ENCODE peak calls at places on chromosomes 2 and 18, in four cellular contexts. S, M, Y and X are unnamed samples.

GRCh38 chr18:58314284-58314683 is 270.3 kb downstream of the NEDD4L start:
- DNase-seq in S (peak; percentile 86), M (no peak), Y (peak; percentile 36), X (no peak)

GRCh38 chr18:11951390-11951851 is 29.9 kb upstream of the IMPA2 start:
- DNase-seq in S (no peak), M (no peak), Y (no peak), X (no peak)

GRCh38 chr2:102065675-102066252 is 74.0 kb downstream of the IL1R2 start:
- DNase-seq in S (peak; percentile 63), M (peak; percentile 74), Y (no peak), X (no peak)

GRCh38 chr2:16620590-16620989 is 45.0 kb downstream of the CYRIA start:
- DNase-seq in S (peak; percentile 8), M (no peak), Y (no peak), X (no peak)

GRCh38 chr2:37877457-37878315 is 47.4 kb upstream of the RMDN2 start:
- DNase-seq in S (peak; percentile 86), M (no peak), Y (peak; percentile 73), X (peak; percentile 63)

GRCh38 chr18:45691816-45692179 is 32.2 kb upstream of the SLC14A1 start:
- DNase-seq in S (no peak), M (no peak), Y (no peak), X (no peak)

GRCh38 chr2:159130302-159130701 is 156.2 kb downstream of the WDSUB1 start:
- DNase-seq in S (no peak), M (no peak), Y (no peak), X (no peak)

GRCh38 chr2:128530025-128530573 is 211.4 kb upstream of the HS6ST1 start:
- DNase-seq in S (no peak), M (no peak), Y (no peak), X (no peak)

GRCh38 chr2:206616141-206616540 is 26.1 kb upstream of the FAM237A start:
- DNase-seq in S (peak; percentile 94), M (no peak), Y (no peak), X (no peak)

GRCh38 chr2:151264157-151264835 is 2.6 kb upstream of the RBM43 start:
- DNase-seq in S (no peak), M (no peak), Y (no peak), X (no peak)

GRCh38 chr2:10005461-10005860 is 37.9 kb upstream of the KLF11 start:
- DNase-seq in S (no peak), M (no peak), Y (no peak), X (no peak)

GRCh38 chr2:178530128-178530527 is 49.9 kb downstream of the PLEKHA3 start:
- DNase-seq in S (no peak), M (no peak), Y (no peak), X (no peak)

GRCh38 chr2:238594796-238595749 is 168.3 kb downstream of the ASB1 start:
- DNase-seq in S (no peak), M (no peak), Y (no peak), X (no peak)

GRCh38 chr2:137525644-137526190 is 438.6 kb upstream of the HNMT start:
- DNase-seq in S (no peak), M (no peak), Y (no peak), X (no peak)

GRCh38 chr2:96636772-96637171 is 1.3 kb downstream of the KANSL3 start:
- DNase-seq in S (peak; percentile 16), M (no peak), Y (peak; percentile 44), X (no peak)

GRCh38 chr2:40450066-40450841 is 1.6 kb downstream of the SLC8A1 start:
- DNase-seq in S (peak; percentile 14), M (no peak), Y (peak; percentile 25), X (peak; percentile 33)

GRCh38 chr2:222655406-222655747 is 515 bp downstream of the FARSB start:
- DNase-seq in S (peak; percentile 13), M (no peak), Y (no peak), X (no peak)

GRCh38 chr2:68774569-68775271 is 40.1 kb downstream of the ARHGAP25 start:
- DNase-seq in S (no peak), M (no peak), Y (peak; percentile 77), X (peak; percentile 81)

GRCh38 chr2:68771211-68771721 is 36.7 kb downstream of the ARHGAP25 start:
- DNase-seq in S (no peak), M (no peak), Y (peak; percentile 66), X (no peak)

GRCh38 chr2:68772109-68772508 is 37.5 kb downstream of the ARHGAP25 start:
- DNase-seq in S (no peak), M (no peak), Y (no peak), X (no peak)

GRCh38 chr2:68776124-68776523 is 41.5 kb downstream of the ARHGAP25 start:
- DNase-seq in S (no peak), M (no peak), Y (no peak), X (peak; percentile 35)

GRCh38 chr2:68775272-68775847 is 40.7 kb downstream of the ARHGAP25 start:
- DNase-seq in S (no peak), M (no peak), Y (no peak), X (peak; percentile 24)
- H3K4me3 ChIP-seq in S (no peak overlapping the region), M (no peak overlapping the region), Y (no peak overlapping the region), X (peak overlapping the region; percentile 75)

GRCh38 chr2:111123751-111124150 is 3.0 kb downstream of the BCL2L11 start:
- DNase-seq in S (no peak), M (no peak), Y (no peak), X (no peak)
- H3K4me3 ChIP-seq in S (peak overlapping the region; percentile 91), M (no peak overlapping the region), Y (no peak overlapping the region), X (peak overlapping the region; percentile 88)

GRCh38 chr2:172084484-172084733 is 898 bp upstream of the DLX1 start:
- DNase-seq in S (peak; percentile 62), M (no peak), Y (no peak), X (no peak)

GRCh38 chr2:172082105-172082943 is 3.0 kb upstream of the DLX1 start:
- DNase-seq in S (no peak), M (no peak), Y (no peak), X (no peak)

GRCh38 chr2:172083725-172084483 is 1.4 kb upstream of the DLX1 start:
- DNase-seq in S (no peak), M (no peak), Y (peak; percentile 17), X (no peak)

GRCh38 chr2:172081248-172082022 is 3.9 kb upstream of the DLX1 start:
- DNase-seq in S (no peak), M (no peak), Y (no peak), X (no peak)

GRCh38 chr2:172082944-172083718 is 2.2 kb upstream of the DLX1 start:
- DNase-seq in S (no peak), M (peak; percentile 63), Y (peak; percentile 10), X (no peak)
- H3K4me3 ChIP-seq in S (no peak overlapping the region), M (no peak overlapping the region), Y (no peak overlapping the region), X (peak overlapping the region; percentile 75)

GRCh38 chr2:187213788-187214187 is 234.3 kb downstream of the CALCRL start:
- DNase-seq in S (no peak), M (no peak), Y (peak; percentile 19), X (no peak)

GRCh38 chr2:187210726-187211125 is 237.3 kb downstream of the CALCRL start:
- DNase-seq in S (no peak), M (no peak), Y (no peak), X (no peak)

GRCh38 chr2:187206071-187206470 is 242.0 kb downstream of the CALCRL start:
- DNase-seq in S (peak; percentile 5), M (no peak), Y (peak; percentile 89), X (no peak)

DNA sequence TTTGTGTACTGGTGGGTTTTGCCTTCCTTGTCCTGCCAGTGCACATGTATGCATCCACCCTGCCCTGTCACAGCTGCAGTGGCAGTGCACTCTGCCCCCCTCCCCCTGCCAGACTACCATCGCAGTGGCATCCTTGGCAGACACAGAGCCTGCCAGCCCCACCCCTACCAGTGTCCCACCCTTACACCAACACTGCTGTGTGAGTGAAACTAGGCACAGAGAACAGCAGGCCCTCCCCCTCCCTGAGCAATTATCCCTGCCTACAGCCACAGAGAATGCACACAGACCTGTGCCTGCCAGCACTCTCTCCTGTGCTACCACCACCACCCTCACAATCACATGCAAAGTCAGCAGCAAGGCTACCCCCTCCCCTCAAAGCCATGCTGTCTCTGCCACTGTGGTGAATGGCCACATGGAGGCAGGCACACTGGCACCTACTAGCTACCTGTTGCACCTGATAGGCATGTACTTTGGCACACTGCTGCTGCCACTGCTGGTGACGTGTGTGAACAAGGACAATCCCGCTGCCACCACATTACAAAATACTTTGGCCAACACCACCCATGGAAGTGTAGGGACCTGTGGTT is 239.8 kb downstream of the CALCRL start:
- DNase-seq in S (no peak), M (no peak), Y (no peak), X (no peak)
- H3K4me3 ChIP-seq in S (no peak overlapping the region), M (no peak overlapping the region), Y (no peak overlapping the region), X (no peak overlapping the region)